ENCODE peak calls at places on chromosomes 7 and 10, in eight cellular contexts. D is psoas muscle, W is mammary epithelial cell, R is tibial nerve, E is transverse colon, Y is tibial artery, C is astrocyte of the cerebellum, I is fibroblast of pulmonary artery. B is an unnamed sample.

GRCh38 chr10:27628631-27629030 is 117.0 kb downstream of the MKX start:
- DNase-seq in Y (no peak), I (no peak), D (no peak), E (no peak), W (no peak), R (no peak), C (no peak), B (no peak)

GRCh38 chr7:19834566-19834965 is 61.1 kb upstream of the TMEM196 start:
- DNase-seq in W (peak), I (no peak), E (no peak), D (no peak), C (no peak), R (no peak), Y (no peak), B (peak)

GRCh38 chr10:101577121-101577871 is 10.8 kb downstream of the POLL start:
- DNase-seq in D (no peak), E (no peak), C (no peak), I (no peak), W (no peak), Y (no peak), R (no peak), B (no peak)

GRCh38 chr10:15562578-15562977 is 157.1 kb downstream of the ITGA8 start:
- DNase-seq in E (no peak), R (no peak), W (no peak), Y (no peak), D (no peak), I (no peak), C (no peak), B (no peak)

GRCh38 chr10:129192344-129193128 is 274.5 kb upstream of the MGMT start:
- DNase-seq in W (no peak), D (peak), Y (peak), E (no peak), I (no peak), C (no peak), R (peak), B (peak)

GRCh38 chr10:11320809-11321520 is 290.5 kb downstream of the USP6NL start:
- DNase-seq in C (no peak), E (no peak), D (no peak), W (no peak), R (no peak), I (no peak), Y (no peak), B (no peak)

GRCh38 chr10:926075-926698 is 5.3 kb downstream of the LARP4B start:
- DNase-seq in E (peak), W (no peak), C (no peak), R (no peak), Y (no peak), D (no peak), I (no peak), B (peak)

GRCh38 chr10:63703740-63704345 is 182.6 kb downstream of the REEP3 start:
- DNase-seq in R (no peak), E (no peak), C (no peak), Y (no peak), D (no peak), W (no peak), I (no peak), B (no peak)

GRCh38 chr10:108465871-108466641 is 1301.5 kb upstream of the SORCS1 start:
- DNase-seq in C (no peak), I (peak), R (no peak), W (peak), D (peak), Y (no peak), E (peak), B (peak)

GRCh38 chr7:8440670-8441069 is 7.3 kb downstream of the NXPH1 start:
- DNase-seq in Y (no peak), C (no peak), E (no peak), W (no peak), D (no peak), R (no peak), I (no peak), B (no peak)

GRCh38 chr10:78188459-78188858 is 154.8 kb downstream of the RPS24 start:
- DNase-seq in R (no peak), E (no peak), D (no peak), W (no peak), I (peak), Y (no peak), C (no peak), B (no peak)

GRCh38 chr7:40437498-40437897 is 302.7 kb downstream of the SUGCT start:
- DNase-seq in Y (no peak), C (peak), R (no peak), D (no peak), E (no peak), I (peak), W (peak), B (peak)

GRCh38 chr10:93379366-93380042 is 102.6 kb downstream of the MYOF start:
- DNase-seq in I (peak), W (peak), E (no peak), C (peak), R (no peak), D (no peak), Y (no peak), B (peak)

GRCh38 chr7:142629588-142630260 is 119.5 kb upstream of the PRSS1 start:
- DNase-seq in E (no peak), Y (no peak), I (peak), D (no peak), W (no peak), C (peak), R (no peak), B (peak)

GRCh38 chr7:26664735-26665420 is 199.5 kb downstream of the SKAP2 start:
- DNase-seq in C (no peak), D (no peak), Y (no peak), W (peak), I (peak), R (no peak), E (peak), B (peak)

GRCh38 chr7:37918526-37918925 is 1.9 kb upstream of the SFRP4 start:
- DNase-seq in R (no peak), E (no peak), W (no peak), I (no peak), Y (no peak), C (no peak), D (no peak), B (no peak)

GRCh38 chr10:1809139-1809755 is 71.9 kb upstream of the ADARB2 start:
- DNase-seq in D (no peak), I (no peak), R (no peak), W (peak), Y (no peak), C (no peak), E (no peak), B (no peak)

GRCh38 chr10:74018241-74018640 is 20.3 kb downstream of the VCL start:
- DNase-seq in Y (no peak), R (no peak), E (peak), D (no peak), W (no peak), I (no peak), C (no peak), B (no peak)

GRCh38 chr10:42868530-42868929 is 85.9 kb downstream of the BMS1 start:
- DNase-seq in C (no peak), I (no peak), Y (no peak), E (no peak), D (no peak), W (no peak), R (no peak), B (no peak)

GRCh38 chr10:15518256-15518655 is 147.2 kb upstream of the FAM171A1 start:
- DNase-seq in R (no peak), E (no peak), W (peak), I (no peak), C (peak), Y (no peak), D (no peak), B (peak)

GRCh38 chr10:31830887-31831286 is 97.7 kb downstream of the ARHGAP12 start:
- DNase-seq in C (no peak), E (no peak), I (peak), D (no peak), R (no peak), Y (no peak), W (peak), B (no peak)

GRCh38 chr7:92135100-92135429 is 788 bp upstream of the CYP51A1 start:
- DNase-seq in I (peak), Y (no peak), W (no peak), R (no peak), E (peak), D (no peak), C (peak), B (peak)

GRCh38 chr7:132450188-132450587 is 126.1 kb downstream of the PLXNA4 start:
- DNase-seq in I (no peak), R (no peak), E (no peak), D (no peak), C (no peak), W (no peak), Y (no peak), B (no peak)

GRCh38 chr10:102927311-102928010 is 9.4 kb downstream of the CNNM2 start:
- DNase-seq in I (no peak), R (no peak), W (no peak), C (no peak), D (no peak), E (peak), Y (no peak), B (no peak)

GRCh38 chr10:79176052-79176501 is 107.3 kb downstream of the ZMIZ1 start:
- DNase-seq in D (no peak), W (no peak), Y (no peak), R (no peak), E (no peak), C (no peak), I (no peak), B (no peak)

GRCh38 chr10:26540601-26541000 is 102.5 kb downstream of the APBB1IP start:
- DNase-seq in Y (no peak), C (no peak), E (no peak), R (no peak), W (no peak), I (peak), D (no peak), B (no peak)

GRCh38 chr10:14839305-14839695 is 1.2 kb downstream of the HSPA14 start:
- DNase-seq in D (no peak), R (no peak), Y (no peak), W (peak), E (peak), I (peak), C (no peak), B (no peak)

DNA sequence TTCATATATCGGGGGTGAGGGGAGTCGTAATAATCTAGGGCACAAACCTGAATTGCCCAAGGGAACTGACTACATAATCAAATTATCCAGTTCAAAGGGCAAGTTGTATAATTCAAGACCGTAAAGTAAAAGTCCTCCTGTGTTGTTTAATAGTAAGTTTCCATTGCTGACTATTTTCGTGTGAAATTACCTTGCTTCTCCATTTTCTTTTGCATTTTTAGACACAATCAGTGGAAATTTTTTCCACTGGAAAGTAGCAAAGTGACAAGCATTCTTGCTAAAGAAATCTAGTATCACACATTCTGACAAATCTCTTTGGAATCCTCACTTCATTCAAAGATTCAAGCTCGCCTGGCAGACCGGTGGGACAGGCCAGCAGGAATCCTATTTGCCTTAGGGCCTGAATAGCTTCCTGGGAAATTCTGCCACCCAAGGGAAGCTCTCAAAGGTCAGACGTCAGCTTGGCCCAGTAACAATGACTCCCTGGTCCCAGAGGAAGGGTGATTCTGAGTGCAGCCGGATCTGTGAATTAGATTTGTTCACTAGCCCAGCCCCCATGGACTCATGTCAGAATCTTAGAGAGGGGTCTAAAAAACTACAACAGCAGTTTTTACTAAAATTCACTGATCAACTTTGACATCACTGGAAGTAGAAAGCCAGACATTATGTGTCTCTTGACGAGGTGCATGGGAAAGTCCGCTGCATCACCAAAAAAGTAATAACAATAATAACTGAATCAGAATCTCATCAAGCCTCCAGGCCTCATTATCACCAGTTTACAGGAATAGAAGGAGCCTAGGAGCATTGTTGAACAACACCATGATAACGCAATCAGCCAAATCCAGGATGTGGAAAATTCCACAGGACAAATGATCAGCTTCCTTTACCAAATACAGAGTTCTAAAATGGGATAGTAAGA is 161.0 kb downstream of the SKIDA1 start:
- DNase-seq in Y (no peak), D (peak), W (peak), C (peak), E (peak), R (no peak), I (peak), B (peak)
- H3K4me3 ChIP-seq in Y (no peak), D (no peak), W (no peak), C (no peak), E (no peak), R (no peak), I (no peak), B (no peak)

GRCh38 chr7:1640376-1641172 is 29.5 kb upstream of the ELFN1 start:
- DNase-seq in R (no peak), W (no peak), Y (no peak), I (no peak), D (no peak), C (no peak), E (no peak), B (peak)
- TF ChIP-seq CTCF in R (no peak), W (no peak), Y (no peak), I (no peak), D (no peak), C (no peak), E (no peak), B (peak)

DNA sequence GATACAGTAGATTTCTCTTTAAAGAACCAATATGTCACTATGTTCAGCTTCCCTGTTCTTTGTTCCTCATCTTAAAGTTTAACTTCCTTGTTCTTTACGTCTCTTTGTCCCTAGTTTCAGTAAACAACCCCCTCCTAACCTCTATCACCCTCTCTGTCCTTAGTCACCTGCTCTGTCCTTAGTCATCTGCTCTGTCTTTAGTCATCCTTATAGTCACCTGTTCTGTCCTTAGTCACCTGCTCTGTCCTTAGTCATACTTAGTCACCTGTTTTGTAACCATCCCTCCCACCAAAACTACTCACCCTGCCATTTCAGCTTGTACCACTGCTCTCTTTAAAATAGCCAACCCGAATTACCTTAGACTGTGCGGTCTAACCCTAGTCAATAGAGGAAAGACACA is 144.5 kb upstream of the TMEM106B start:
- DNase-seq in W (peak), I (no peak), D (no peak), R (no peak), Y (no peak), C (no peak), E (no peak), B (peak)
- H3K4me3 ChIP-seq in W (no peak), I (no peak), D (no peak), R (no peak), Y (no peak), C (no peak), E (no peak), B (no peak)

DNA sequence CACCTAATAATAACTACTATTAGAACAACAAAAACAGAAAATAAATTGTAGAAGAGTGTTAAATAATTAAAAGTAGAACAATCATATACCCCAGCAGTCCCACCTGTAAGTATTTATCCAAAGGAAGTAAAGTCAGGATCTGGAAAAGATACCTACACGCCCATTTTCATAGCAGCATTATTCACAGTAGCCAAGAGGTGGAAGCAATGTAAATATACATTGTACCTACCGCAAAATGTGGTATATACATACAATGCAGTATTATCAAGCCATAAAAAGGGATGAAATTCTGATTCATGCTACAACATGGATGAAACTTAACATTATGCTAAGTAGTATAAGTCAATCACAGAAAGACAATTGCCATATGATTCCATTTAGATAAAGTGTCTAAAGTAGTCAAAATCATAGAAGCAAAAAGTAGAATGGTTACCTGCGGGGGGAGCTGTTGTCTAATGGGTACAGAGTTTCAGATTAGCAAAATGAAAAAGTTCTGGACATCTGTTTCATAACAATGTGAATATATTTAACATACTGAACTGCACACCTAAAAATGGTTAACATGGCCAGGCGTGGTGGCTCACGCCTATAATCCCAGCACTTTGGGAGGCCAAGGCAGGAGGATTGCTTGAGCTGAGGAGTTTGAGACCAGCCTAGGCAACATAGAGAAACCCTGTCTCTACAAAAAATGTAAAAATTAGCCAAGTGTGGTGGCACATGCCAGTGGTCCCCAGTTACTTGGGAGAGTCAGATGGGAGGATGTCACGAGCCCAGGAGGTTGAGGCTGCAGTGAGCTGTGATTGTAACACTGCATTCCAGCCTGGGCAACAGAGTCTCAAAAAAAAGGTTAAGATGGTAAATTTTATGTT is 6.0 kb upstream of the TMED4 start:
- DNase-seq in R (no peak), E (peak), C (peak), D (no peak), Y (peak), I (peak), W (peak), B (peak)
- TF ChIP-seq CTCF in R (peak), E (peak), C (peak), D (peak), Y (peak), I (peak), W (peak), B (peak)

GRCh38 chr7:102398543-102398942 is 2.4 kb downstream of the PRKRIP1 start:
- DNase-seq in I (no peak), D (no peak), W (no peak), R (no peak), C (no peak), Y (no peak), E (no peak), B (no peak)
- H3K4me3 ChIP-seq in I (no peak), D (no peak), W (no peak), R (no peak), C (no peak), Y (no peak), E (no peak), B (no peak)

GRCh38 chr10:97540669-97541500 is 31.7 kb upstream of the ANKRD2 start:
- DNase-seq in E (no peak), Y (no peak), C (no peak), W (no peak), D (peak), I (peak), R (no peak), B (no peak)

GRCh38 chr10:97542169-97543024 is 30.2 kb upstream of the ANKRD2 start:
- DNase-seq in R (peak), Y (peak), D (peak), C (peak), I (peak), W (peak), E (peak), B (peak)

GRCh38 chr10:97546441-97547340 is 25.9 kb upstream of the ANKRD2 start:
- DNase-seq in Y (no peak), E (no peak), C (no peak), I (no peak), D (no peak), R (no peak), W (no peak), B (no peak)

GRCh38 chr10:97539523-97540200 is 32.9 kb upstream of the ANKRD2 start:
- DNase-seq in I (peak), C (peak), E (no peak), D (peak), R (no peak), W (no peak), Y (no peak), B (peak)

DNA sequence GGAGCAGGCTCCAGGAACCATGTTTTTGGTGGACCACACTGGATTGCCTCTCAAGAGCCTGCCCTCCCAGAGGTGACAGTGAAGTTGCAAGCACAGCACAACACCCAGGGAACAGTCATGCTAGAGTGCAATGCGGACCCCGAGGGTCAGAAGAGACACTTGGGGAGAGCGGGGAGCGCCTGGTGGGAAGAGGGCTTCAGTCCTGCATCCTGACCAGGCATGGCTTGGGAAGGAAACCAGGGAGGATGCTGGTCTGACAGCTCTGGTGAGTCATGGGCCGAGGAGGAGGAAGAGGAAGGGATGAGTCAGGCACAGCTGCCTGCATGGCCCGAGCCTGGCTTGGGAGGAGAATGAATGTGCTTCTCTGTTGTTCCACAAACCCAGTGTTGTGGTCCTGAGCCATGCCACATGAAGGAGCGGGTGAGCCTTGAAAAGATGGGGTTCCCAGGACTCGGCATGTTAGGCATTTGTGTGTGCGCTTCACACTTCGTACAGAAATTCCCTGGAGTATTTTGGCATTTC is 29.5 kb upstream of the ANKRD2 start:
- DNase-seq in D (peak), E (peak), W (peak), C (peak), I (peak), Y (peak), R (peak), B (peak)
- TF ChIP-seq CTCF in D (no peak), E (no peak), W (no peak), C (no peak), I (no peak), Y (no peak), R (no peak), B (no peak)

GRCh38 chr10:72081772-72082590 is 6.4 kb downstream of the SPOCK2 start:
- DNase-seq in C (no peak), Y (no peak), I (no peak), W (peak), E (peak), D (no peak), R (no peak), B (peak)
- H3K4me3 ChIP-seq in C (no peak), Y (no peak), I (no peak), W (no peak), E (no peak), D (no peak), R (no peak), B (no peak)

B was measured in epithelial cell of esophagus.